ENCODE peak calls at places on chromosomes 7 and 10, in ten cellular contexts. One of them, this sample, is unnamed.
A peak's percentile ranks its signal among the peaks of the same experiment; 100 is the strongest.

GRCh38 chr10:122841569-122841968 is 4.1 kb downstream of the CUZD1 start:
- DNase-seq in breast epithelium: no peak
- DNase-seq in CD8-positive, alpha-beta memory T cell: no peak
- DNase-seq in A549: no peak
- DNase-seq in ovary: no peak
- DNase-seq in D721Med: no peak
- DNase-seq in activated CD4-positive, alpha-beta T cell treated with anti-CD3 and anti-CD28 coated beads, Interleukin-2, amount 10 ng/mL, durations not matched to agents 7 days and 5 days: no peak
- DNase-seq in HEK293T: no peak
- DNase-seq in fibroblast of the conjunctiva: no peak
- DNase-seq in midbrain: no peak
- DNase-seq in this sample: no peak

GRCh38 chr10:102246261-102246660 is 929 bp downstream of the GBF1 start:
- DNase-seq in breast epithelium: no peak
- DNase-seq in CD8-positive, alpha-beta memory T cell: no peak
- DNase-seq in A549: no peak
- DNase-seq in ovary: no peak
- DNase-seq in D721Med: no peak
- DNase-seq in activated CD4-positive, alpha-beta T cell treated with anti-CD3 and anti-CD28 coated beads, Interleukin-2, amount 10 ng/mL, durations not matched to agents 7 days and 5 days: no peak
- DNase-seq in HEK293T: no peak
- DNase-seq in fibroblast of the conjunctiva: no peak
- DNase-seq in midbrain: no peak
- DNase-seq in this sample: no peak

GRCh38 chr10:100743626-100744135 is 1.7 kb upstream of the PAX2 start:
- DNase-seq in breast epithelium: no peak
- DNase-seq in CD8-positive, alpha-beta memory T cell: peak; percentile 37
- DNase-seq in A549: peak; percentile 85
- DNase-seq in ovary: no peak
- DNase-seq in D721Med: no peak
- DNase-seq in activated CD4-positive, alpha-beta T cell treated with anti-CD3 and anti-CD28 coated beads, Interleukin-2, amount 10 ng/mL, durations not matched to agents 7 days and 5 days: peak; percentile 50
- DNase-seq in HEK293T: peak; percentile 84
- DNase-seq in fibroblast of the conjunctiva: peak; percentile 47
- DNase-seq in midbrain: peak; percentile 30
- DNase-seq in this sample: peak; percentile 29

GRCh38 chr7:123871998-123872867 is 27.3 kb downstream of the HYAL4 start:
- DNase-seq in breast epithelium: no peak
- DNase-seq in CD8-positive, alpha-beta memory T cell: peak; percentile 4
- DNase-seq in A549: peak; percentile 73
- DNase-seq in ovary: peak; percentile 30
- DNase-seq in D721Med: no peak
- DNase-seq in activated CD4-positive, alpha-beta T cell treated with anti-CD3 and anti-CD28 coated beads, Interleukin-2, amount 10 ng/mL, durations not matched to agents 7 days and 5 days: peak; percentile 40
- DNase-seq in HEK293T: peak; percentile 47
- DNase-seq in fibroblast of the conjunctiva: peak; percentile 23
- DNase-seq in midbrain: peak; percentile 16
- DNase-seq in this sample: peak; percentile 4

GRCh38 chr10:11440250-11441150 is 170.9 kb downstream of the USP6NL start:
- DNase-seq in breast epithelium: no peak
- DNase-seq in CD8-positive, alpha-beta memory T cell: no peak
- DNase-seq in A549: no peak
- DNase-seq in ovary: no peak
- DNase-seq in D721Med: no peak
- DNase-seq in activated CD4-positive, alpha-beta T cell treated with anti-CD3 and anti-CD28 coated beads, Interleukin-2, amount 10 ng/mL, durations not matched to agents 7 days and 5 days: no peak
- DNase-seq in HEK293T: no peak
- DNase-seq in fibroblast of the conjunctiva: no peak
- DNase-seq in midbrain: no peak
- DNase-seq in this sample: no peak

GRCh38 chr7:27096756-27097514 is 1.1 kb upstream of the HOXA1 start:
- DNase-seq in breast epithelium: no peak
- DNase-seq in CD8-positive, alpha-beta memory T cell: no peak
- DNase-seq in A549: no peak
- DNase-seq in ovary: peak; percentile 56
- DNase-seq in D721Med: no peak
- DNase-seq in activated CD4-positive, alpha-beta T cell treated with anti-CD3 and anti-CD28 coated beads, Interleukin-2, amount 10 ng/mL, durations not matched to agents 7 days and 5 days: no peak
- DNase-seq in HEK293T: no peak
- DNase-seq in fibroblast of the conjunctiva: no peak
- DNase-seq in midbrain: no peak
- DNase-seq in this sample: no peak

GRCh38 chr10:119762035-119762434 is 36.2 kb downstream of the INPP5F start:
- DNase-seq in breast epithelium: no peak
- DNase-seq in CD8-positive, alpha-beta memory T cell: no peak
- DNase-seq in A549: no peak
- DNase-seq in ovary: no peak
- DNase-seq in D721Med: no peak
- DNase-seq in activated CD4-positive, alpha-beta T cell treated with anti-CD3 and anti-CD28 coated beads, Interleukin-2, amount 10 ng/mL, durations not matched to agents 7 days and 5 days: no peak
- DNase-seq in HEK293T: no peak
- DNase-seq in fibroblast of the conjunctiva: no peak
- DNase-seq in midbrain: no peak
- DNase-seq in this sample: no peak

GRCh38 chr10:131681122-131681521 is 219.7 kb upstream of the PPP2R2D start:
- DNase-seq in breast epithelium: no peak
- DNase-seq in CD8-positive, alpha-beta memory T cell: no peak
- DNase-seq in A549: no peak
- DNase-seq in ovary: no peak
- DNase-seq in D721Med: no peak
- DNase-seq in activated CD4-positive, alpha-beta T cell treated with anti-CD3 and anti-CD28 coated beads, Interleukin-2, amount 10 ng/mL, durations not matched to agents 7 days and 5 days: no peak
- DNase-seq in HEK293T: no peak
- DNase-seq in fibroblast of the conjunctiva: no peak
- DNase-seq in midbrain: no peak
- DNase-seq in this sample: no peak

GRCh38 chr10:70481831-70482530 is 3.4 kb downstream of the PALD1 start:
- DNase-seq in breast epithelium: no peak
- DNase-seq in CD8-positive, alpha-beta memory T cell: no peak
- DNase-seq in A549: no peak
- DNase-seq in ovary: peak; percentile 66
- DNase-seq in D721Med: no peak
- DNase-seq in activated CD4-positive, alpha-beta T cell treated with anti-CD3 and anti-CD28 coated beads, Interleukin-2, amount 10 ng/mL, durations not matched to agents 7 days and 5 days: no peak
- DNase-seq in HEK293T: no peak
- DNase-seq in fibroblast of the conjunctiva: no peak
- DNase-seq in midbrain: peak; percentile 48
- DNase-seq in this sample: peak; percentile 94

GRCh38 chr7:134660242-134660785 is 13.7 kb downstream of the BPGM start:
- DNase-seq in breast epithelium: no peak
- DNase-seq in CD8-positive, alpha-beta memory T cell: no peak
- DNase-seq in A549: no peak
- DNase-seq in ovary: no peak
- DNase-seq in D721Med: no peak
- DNase-seq in activated CD4-positive, alpha-beta T cell treated with anti-CD3 and anti-CD28 coated beads, Interleukin-2, amount 10 ng/mL, durations not matched to agents 7 days and 5 days: no peak
- DNase-seq in HEK293T: no peak
- DNase-seq in fibroblast of the conjunctiva: no peak
- DNase-seq in midbrain: no peak
- DNase-seq in this sample: no peak

GRCh38 chr7:1899951-1900762 is 230.1 kb downstream of the ELFN1 start:
- DNase-seq in breast epithelium: no peak
- DNase-seq in CD8-positive, alpha-beta memory T cell: no peak
- DNase-seq in A549: no peak
- DNase-seq in ovary: no peak
- DNase-seq in D721Med: no peak
- DNase-seq in activated CD4-positive, alpha-beta T cell treated with anti-CD3 and anti-CD28 coated beads, Interleukin-2, amount 10 ng/mL, durations not matched to agents 7 days and 5 days: no peak
- DNase-seq in HEK293T: no peak
- DNase-seq in fibroblast of the conjunctiva: no peak
- DNase-seq in midbrain: no peak
- DNase-seq in this sample: no peak

This sample was measured in cerebellum.